ENCODE peak calls at places on chromosomes 16 and 17, in nine cellular contexts. Z is fibroblast of the conjunctiva; F is CD8-positive, alpha-beta memory T cell; U is Caco-2; A is NCI-H1105 treated with DMSO at 0.1 percent for 48 hours; E is GM12864; W is GOT3; B is H9; V is CD4-positive, alpha-beta T cell. Y is an unnamed sample.

GRCh38 chr17:45284176-45285140 is 22.6 kb upstream of the SPATA32 start:
- DNase-seq in Z (no peak), F (no peak), U (no peak), A (no peak), E (no peak), W (no peak), B (peak; percentile 60), V (peak; percentile 59), Y (no peak)

GRCh38 chr16:5640883-5641282 is 543.3 kb upstream of the EEF2KMT start:
- DNase-seq in Z (no peak), F (no peak), U (no peak), A (no peak), E (no peak), W (no peak), B (no peak), V (no peak), Y (no peak)

GRCh38 chr16:50842013-50842505 is 100.2 kb downstream of the CYLD start:
- DNase-seq in Z (no peak), F (no peak), U (no peak), A (no peak), E (no peak), W (no peak), B (peak; percentile 25), V (no peak), Y (no peak)

GRCh38 chr17:18235743-18236256 is 10.4 kb downstream of the LLGL1 start:
- DNase-seq in Z (peak; percentile 34), F (no peak), U (no peak), A (no peak), E (no peak), W (no peak), B (no peak), V (no peak), Y (no peak)

GRCh38 chr16:21684199-21684598 is 20.4 kb downstream of the OTOA start:
- DNase-seq in Z (no peak), F (peak; percentile 5), U (no peak), A (peak; percentile 2), E (no peak), W (no peak), B (peak; percentile 58), V (peak; percentile 34), Y (no peak)

GRCh38 chr17:74732042-74732846 is 4.8 kb upstream of the RAB37 start:
- DNase-seq in Z (no peak), F (no peak), U (no peak), A (no peak), E (no peak), W (no peak), B (no peak), V (no peak), Y (no peak)

GRCh38 chr17:77571562-77571981 is 386.9 kb upstream of the TNRC6C start:
- DNase-seq in Z (no peak), F (no peak), U (no peak), A (no peak), E (no peak), W (no peak), B (no peak), V (no peak), Y (no peak)

GRCh38 chr16:86424413-86424812 is 85.9 kb upstream of the FOXF1 start:
- DNase-seq in Z (no peak), F (no peak), U (no peak), A (no peak), E (no peak), W (no peak), B (no peak), V (no peak), Y (no peak)

GRCh38 chr16:57167951-57168350 is 17.9 kb downstream of the PSME3IP1 start:
- DNase-seq in Z (peak; percentile 72), F (no peak), U (no peak), A (peak; percentile 21), E (peak; percentile 55), W (no peak), B (no peak), V (no peak), Y (peak; percentile 56)

GRCh38 chr17:46044286-46044928 is 45.4 kb downstream of the STH start:
- DNase-seq in Z (peak; percentile 92), F (peak; percentile 32), U (peak; percentile 67), A (peak; percentile 77), E (peak; percentile 37), W (no peak), B (peak; percentile 76), V (peak; percentile 48), Y (peak; percentile 71)

GRCh38 chr16:86016201-86016965 is 117.4 kb downstream of the IRF8 start:
- DNase-seq in Z (peak; percentile 47), F (no peak), U (peak; percentile 57), A (peak; percentile 35), E (no peak), W (no peak), B (peak; percentile 69), V (no peak), Y (peak; percentile 35)

GRCh38 chr17:46772013-46772878 is 46.2 kb downstream of the WNT3 start:
- DNase-seq in Z (no peak), F (no peak), U (peak; percentile 76), A (peak; percentile 78), E (no peak), W (no peak), B (peak; percentile 97), V (peak; percentile 34), Y (peak; percentile 62)

GRCh38 chr17:33169580-33170285 is 123.4 kb downstream of the ASIC2 start:
- DNase-seq in Z (no peak), F (no peak), U (no peak), A (no peak), E (no peak), W (no peak), B (no peak), V (no peak), Y (no peak)

GRCh38 chr17:43701318-43701743 is 39.6 kb upstream of the MEOX1 start:
- DNase-seq in Z (no peak), F (peak; percentile 9), U (no peak), A (no peak), E (no peak), W (peak; percentile 33), B (no peak), V (no peak), Y (no peak)

GRCh38 chr16:48574148-48574547 is 35.8 kb downstream of the N4BP1 start:
- DNase-seq in Z (no peak), F (no peak), U (no peak), A (no peak), E (no peak), W (no peak), B (no peak), V (no peak), Y (no peak)

GRCh38 chr16:11667824-11668589 is at the start of gene SNN:
- DNase-seq in Z (peak; percentile 44), F (peak; percentile 81), U (peak; percentile 85), A (peak; percentile 62), E (no peak), W (peak; percentile 72), B (peak; percentile 81), V (peak; percentile 86), Y (peak; percentile 86)

GRCh38 chr16:57109500-57110105 is 17.2 kb downstream of the CPNE2 start:
- DNase-seq in Z (no peak), F (no peak), U (no peak), A (no peak), E (no peak), W (no peak), B (no peak), V (no peak), Y (no peak)

GRCh38 chr16:72099377-72099818 is 5.8 kb downstream of the DHX38 start:
- DNase-seq in Z (peak; percentile 37), F (no peak), U (peak; percentile 70), A (peak; percentile 2), E (peak; percentile 19), W (no peak), B (peak; percentile 76), V (no peak), Y (peak; percentile 10)

GRCh38 chr16:18783430-18784341 is 6.4 kb downstream of the RPS15A start:
- DNase-seq in Z (no peak), F (no peak), U (no peak), A (no peak), E (no peak), W (no peak), B (no peak), V (no peak), Y (no peak)

GRCh38 chr17:30336369-30337171 is 2.7 kb upstream of the TMIGD1 start:
- DNase-seq in Z (peak; percentile 24), F (peak; percentile 45), U (peak; percentile 85), A (peak; percentile 90), E (no peak), W (no peak), B (peak; percentile 80), V (peak; percentile 49), Y (peak; percentile 65)

GRCh38 chr17:80773243-80773991 is 218.2 kb upstream of the CHMP6 start:
- DNase-seq in Z (no peak), F (no peak), U (no peak), A (no peak), E (no peak), W (no peak), B (peak; percentile 52), V (no peak), Y (no peak)

GRCh38 chr16:26826500-26826899 is 240.2 kb upstream of the C16orf82 start:
- DNase-seq in Z (no peak), F (no peak), U (no peak), A (no peak), E (no peak), W (no peak), B (no peak), V (no peak), Y (no peak)

GRCh38 chr16:31395647-31396046 is 2.5 kb downstream of the ITGAD start:
- DNase-seq in Z (no peak), F (no peak), U (no peak), A (no peak), E (no peak), W (no peak), B (no peak), V (no peak), Y (no peak)

GRCh38 chr17:39615434-39615833 is 7.7 kb upstream of the NEUROD2 start:
- DNase-seq in Z (no peak), F (no peak), U (no peak), A (no peak), E (no peak), W (no peak), B (no peak), V (no peak), Y (no peak)

GRCh38 chr16:17476414-17477259 is 5.9 kb upstream of the XYLT1 start:
- DNase-seq in Z (peak; percentile 53), F (no peak), U (peak; percentile 72), A (peak; percentile 66), E (no peak), W (no peak), B (peak; percentile 82), V (peak; percentile 52), Y (peak; percentile 41)

GRCh38 chr16:56478228-56479049 is 27.1 kb downstream of the OGFOD1 start:
- DNase-seq in Z (peak; percentile 17), F (no peak), U (no peak), A (no peak), E (no peak), W (no peak), B (no peak), V (no peak), Y (no peak)

GRCh38 chr17:6420173-6420641 is 14.7 kb downstream of the AIPL1 start:
- DNase-seq in Z (no peak), F (no peak), U (no peak), A (no peak), E (no peak), W (no peak), B (peak; percentile 89), V (no peak), Y (peak; percentile 12)

GRCh38 chr17:45867171-45867570 is 22.5 kb downstream of the SPPL2C start:
- DNase-seq in Z (no peak), F (no peak), U (no peak), A (no peak), E (no peak), W (no peak), B (no peak), V (no peak), Y (no peak)

GRCh38 chr16:82874251-82874650 is 247.5 kb downstream of the CDH13 start:
- DNase-seq in Z (no peak), F (no peak), U (no peak), A (no peak), E (no peak), W (no peak), B (no peak), V (no peak), Y (no peak)

GRCh38 chr16:598823-599739 is 9.2 kb downstream of the RAB40C start:
- DNase-seq in Z (no peak), F (no peak), U (no peak), A (no peak), E (no peak), W (no peak), B (no peak), V (no peak), Y (no peak)

GRCh38 chr17:73165616-73166404 is 1.0 kb downstream of the SSTR2 start:
- DNase-seq in Z (no peak), F (no peak), U (no peak), A (peak; percentile 46), E (no peak), W (no peak), B (peak; percentile 55), V (no peak), Y (peak; percentile 11)

Y was measured in NCI-H1436.